ENCODE peak calls at places on chromosomes 12 and 14, in ten cellular contexts. J, X, P, T, Z, L, K, E, R and F are unnamed samples.

GRCh38 chr12:21941522-21942376 is 523 bp upstream of the ABCC9 start:
- DNase-seq in J (no peak), X (no peak), P (peak; percentile 16), T (no peak), Z (no peak), L (no peak), K (peak; percentile 81), E (no peak), R (no peak), F (peak; percentile 76)

GRCh38 chr12:31315089-31315725 is 10.7 kb downstream of the SINHCAF start:
- DNase-seq in J (no peak), X (no peak), P (no peak), T (no peak), Z (no peak), L (no peak), K (no peak), E (no peak), R (no peak), F (no peak)

GRCh38 chr12:51926718-51927117 is 19.4 kb downstream of the ACVRL1 start:
- DNase-seq in J (no peak), X (no peak), P (no peak), T (no peak), Z (no peak), L (no peak), K (peak; percentile 74), E (peak; percentile 39), R (no peak), F (no peak)

GRCh38 chr12:78797201-78797931 is 67.2 kb upstream of the SYT1 start:
- DNase-seq in J (no peak), X (no peak), P (no peak), T (no peak), Z (no peak), L (no peak), K (no peak), E (no peak), R (no peak), F (no peak)

GRCh38 chr12:53160673-53161072 is 19.8 kb upstream of the ZNF740 start:
- DNase-seq in J (no peak), X (no peak), P (no peak), T (no peak), Z (no peak), L (no peak), K (peak; percentile 18), E (no peak), R (no peak), F (no peak)

GRCh38 chr12:15151141-15152091 is 69.8 kb downstream of the RERG start:
- DNase-seq in J (no peak), X (no peak), P (peak; percentile 65), T (no peak), Z (no peak), L (no peak), K (peak; percentile 35), E (no peak), R (no peak), F (no peak)

GRCh38 chr14:105945891-105946290 is 419.5 kb downstream of the TMEM121 start:
- DNase-seq in J (no peak), X (no peak), P (no peak), T (no peak), Z (no peak), L (no peak), K (no peak), E (no peak), R (no peak), F (no peak)

GRCh38 chr14:78182722-78183121 is 12.5 kb downstream of the NRXN3 start:
- DNase-seq in J (no peak), X (no peak), P (no peak), T (no peak), Z (no peak), L (no peak), K (no peak), E (no peak), R (no peak), F (no peak)

GRCh38 chr12:5293773-5294172 is 138.1 kb upstream of the NTF3 start:
- DNase-seq in J (no peak), X (no peak), P (no peak), T (no peak), Z (no peak), L (no peak), K (no peak), E (no peak), R (no peak), F (no peak)

GRCh38 chr12:77932216-77932615 is 101.5 kb downstream of the NAV3 start:
- DNase-seq in J (no peak), X (no peak), P (no peak), T (no peak), Z (no peak), L (no peak), K (peak; percentile 61), E (no peak), R (no peak), F (no peak)

GRCh38 chr12:52495385-52495784 is 2.3 kb upstream of the KRT6A start:
- DNase-seq in J (no peak), X (no peak), P (no peak), T (no peak), Z (no peak), L (peak; percentile 68), K (peak; percentile 54), E (no peak), R (no peak), F (no peak)

GRCh38 chr14:24814944-24815343 is 181.0 kb upstream of the GZMB start:
- DNase-seq in J (no peak), X (no peak), P (no peak), T (no peak), Z (no peak), L (no peak), K (no peak), E (no peak), R (no peak), F (no peak)

GRCh38 chr12:6295187-6295811 is 15.2 kb upstream of the PLEKHG6 start:
- DNase-seq in J (no peak), X (no peak), P (no peak), T (no peak), Z (no peak), L (no peak), K (peak; percentile 36), E (no peak), R (no peak), F (no peak)

GRCh38 chr12:108542320-108542719 is 18.7 kb downstream of the SART3 start:
- DNase-seq in J (no peak), X (no peak), P (no peak), T (no peak), Z (no peak), L (no peak), K (no peak), E (no peak), R (no peak), F (no peak)

GRCh38 chr12:66119229-66119869 is 11.2 kb downstream of the LLPH start:
- DNase-seq in J (no peak), X (no peak), P (no peak), T (no peak), Z (no peak), L (no peak), K (no peak), E (no peak), R (no peak), F (no peak)

GRCh38 chr12:124556896-124557501 is 10.4 kb downstream of the NCOR2 start:
- DNase-seq in J (peak; percentile 33), X (no peak), P (peak; percentile 56), T (no peak), Z (no peak), L (no peak), K (no peak), E (no peak), R (no peak), F (no peak)

GRCh38 chr12:30440826-30441602 is 254.7 kb downstream of the IPO8 start:
- DNase-seq in J (no peak), X (no peak), P (no peak), T (no peak), Z (no peak), L (no peak), K (peak; percentile 79), E (no peak), R (no peak), F (peak; percentile 23)

GRCh38 chr12:107320031-107320928 is 226.9 kb upstream of the CRY1 start:
- DNase-seq in J (no peak), X (peak; percentile 56), P (no peak), T (no peak), Z (no peak), L (no peak), K (peak; percentile 76), E (peak; percentile 56), R (no peak), F (peak; percentile 28)

GRCh38 chr14:104334812-104335161 is 196.4 kb downstream of the KIF26A start:
- DNase-seq in J (no peak), X (no peak), P (no peak), T (no peak), Z (no peak), L (no peak), K (no peak), E (no peak), R (no peak), F (no peak)

GRCh38 chr14:72291908-72292688 is 359.9 kb downstream of the RGS6 start:
- DNase-seq in J (peak; percentile 25), X (no peak), P (peak; percentile 71), T (peak; percentile 26), Z (no peak), L (no peak), K (peak; percentile 79), E (no peak), R (no peak), F (no peak)

GRCh38 chr14:90109858-90110257 is 48.1 kb downstream of the KCNK13 start:
- DNase-seq in J (no peak), X (no peak), P (no peak), T (no peak), Z (no peak), L (no peak), K (peak; percentile 80), E (no peak), R (no peak), F (no peak)

GRCh38 chr14:56414231-56414630 is 165.4 kb upstream of the TMEM260 start:
- DNase-seq in J (peak; percentile 20), X (no peak), P (no peak), T (no peak), Z (no peak), L (no peak), K (no peak), E (no peak), R (no peak), F (no peak)

GRCh38 chr14:47935332-47935731 is 259.9 kb upstream of the MDGA2 start:
- DNase-seq in J (no peak), X (no peak), P (no peak), T (no peak), Z (no peak), L (no peak), K (no peak), E (no peak), R (no peak), F (no peak)

GRCh38 chr12:6692888-6693287 is 3.7 kb upstream of the ZNF384 start:
- DNase-seq in J (no peak), X (no peak), P (no peak), T (no peak), Z (no peak), L (no peak), K (peak; percentile 44), E (no peak), R (no peak), F (no peak)

GRCh38 chr14:25396128-25396527 is 346.2 kb upstream of the STXBP6 start:
- DNase-seq in J (no peak), X (no peak), P (no peak), T (no peak), Z (no peak), L (no peak), K (no peak), E (no peak), R (no peak), F (no peak)

GRCh38 chr12:113109872-113110623 is 25.5 kb downstream of the RASAL1 start:
- DNase-seq in J (no peak), X (no peak), P (no peak), T (no peak), Z (no peak), L (no peak), K (no peak), E (no peak), R (no peak), F (no peak)

GRCh38 chr12:3293446-3294161 is 197.4 kb upstream of the PRMT8 start:
- DNase-seq in J (no peak), X (no peak), P (no peak), T (no peak), Z (no peak), L (no peak), K (no peak), E (no peak), R (no peak), F (no peak)

GRCh38 chr12:125519026-125519651 is 453.9 kb downstream of the AACS start:
- DNase-seq in J (no peak), X (no peak), P (no peak), T (no peak), Z (no peak), L (no peak), K (no peak), E (no peak), R (no peak), F (no peak)